ENCODE peak calls at places on chromosomes 3 and 15, in seven cellular contexts. E, I, O, X, N, Y and A are unnamed samples.

GRCh38 chr15:69991493-69991892 is 106.2 kb downstream of the TLE3 start:
- DNase-seq in E (no peak), I (no peak), O (no peak), X (no peak), N (no peak), Y (no peak), A (no peak)

GRCh38 chr3:126340943-126341754 is 16.1 kb downstream of the KLF15 start:
- DNase-seq in E (no peak), I (no peak), O (no peak), X (no peak), N (no peak), Y (no peak), A (no peak)

GRCh38 chr3:105829229-105829628 is 39.6 kb downstream of the CBLB start:
- DNase-seq in E (no peak), I (no peak), O (no peak), X (no peak), N (no peak), Y (no peak), A (no peak)

GRCh38 chr15:29309139-29309538 is 39.5 kb upstream of the NSMCE3 start:
- DNase-seq in E (no peak), I (no peak), O (no peak), X (no peak), N (no peak), Y (no peak), A (no peak)

GRCh38 chr3:25556504-25556903 is 108.2 kb downstream of the TOP2B start:
- DNase-seq in E (no peak), I (no peak), O (no peak), X (no peak), N (no peak), Y (no peak), A (no peak)

GRCh38 chr3:54850484-54851003 is 77.3 kb downstream of the LRTM1 start:
- DNase-seq in E (no peak), I (no peak), O (no peak), X (no peak), N (no peak), Y (no peak), A (no peak)

GRCh38 chr3:171976526-171976925 is 62.9 kb upstream of the FNDC3B start:
- DNase-seq in E (peak), I (no peak), O (no peak), X (no peak), N (no peak), Y (peak), A (no peak)

GRCh38 chr3:28912120-28912885 is 368.6 kb upstream of the RBMS3 start:
- DNase-seq in E (peak), I (no peak), O (no peak), X (no peak), N (no peak), Y (peak), A (no peak)

GRCh38 chr3:112900088-112900487 is 53.4 kb upstream of the CD200R1L start:
- DNase-seq in E (peak), I (no peak), O (no peak), X (no peak), N (no peak), Y (peak), A (no peak)

GRCh38 chr3:133927543-133928066 is 31.9 kb upstream of the RAB6B start:
- DNase-seq in E (peak), I (peak), O (peak), X (peak), N (no peak), Y (peak), A (no peak)

GRCh38 chr15:69119016-69119415 is 41.4 kb upstream of the GLCE start:
- DNase-seq in E (peak), I (no peak), O (no peak), X (no peak), N (no peak), Y (no peak), A (no peak)

GRCh38 chr3:149723781-149724180 is 28.5 kb downstream of the COMMD2 start:
- DNase-seq in E (no peak), I (no peak), O (no peak), X (no peak), N (no peak), Y (peak), A (no peak)

GRCh38 chr3:23590424-23590823 is 215.3 kb upstream of the UBE2E1 start:
- DNase-seq in E (peak), I (no peak), O (no peak), X (no peak), N (no peak), Y (no peak), A (no peak)

GRCh38 chr15:79682285-79682684 is 214.5 kb downstream of the MTHFS start:
- DNase-seq in E (peak), I (peak), O (no peak), X (no peak), N (peak), Y (peak), A (peak)

GRCh38 chr15:99425666-99426301 is 140.0 kb upstream of the MEF2A start:
- DNase-seq in E (peak), I (no peak), O (no peak), X (no peak), N (no peak), Y (no peak), A (no peak)

GRCh38 chr15:57427367-57427821 is 51.1 kb downstream of the CGNL1 start:
- DNase-seq in E (peak), I (peak), O (peak), X (no peak), N (peak), Y (peak), A (peak)

GRCh38 chr3:172140499-172141391 is 101.4 kb downstream of the FNDC3B start:
- DNase-seq in E (peak), I (peak), O (peak), X (no peak), N (peak), Y (peak), A (peak)

GRCh38 chr3:81936817-81937216 is 175.4 kb upstream of the GBE1 start:
- DNase-seq in E (no peak), I (no peak), O (no peak), X (no peak), N (no peak), Y (no peak), A (no peak)

GRCh38 chr15:60519218-60519617 is 40.3 kb upstream of the ICE2 start:
- DNase-seq in E (no peak), I (no peak), O (no peak), X (no peak), N (no peak), Y (peak), A (peak)

GRCh38 chr15:40339621-40339945 is 1.2 kb downstream of the CCDC9B start:
- DNase-seq in E (no peak), I (no peak), O (no peak), X (no peak), N (no peak), Y (no peak), A (no peak)

GRCh38 chr3:9178697-9179096 is 70.7 kb downstream of the SRGAP3 start:
- DNase-seq in E (no peak), I (no peak), O (no peak), X (no peak), N (no peak), Y (no peak), A (no peak)

GRCh38 chr15:74873756-74874424 is 725 bp upstream of the SCAMP2 start:
- DNase-seq in E (peak), I (peak), O (peak), X (peak), N (no peak), Y (no peak), A (no peak)

GRCh38 chr15:56207711-56208110 is 36.0 kb downstream of the RFX7 start:
- DNase-seq in E (no peak), I (no peak), O (no peak), X (no peak), N (no peak), Y (peak), A (no peak)

GRCh38 chr15:59594493-59594942 is 17.1 kb upstream of the GCNT3 start:
- DNase-seq in E (peak), I (peak), O (peak), X (no peak), N (peak), Y (peak), A (peak)

GRCh38 chr3:172808969-172809546 is 58.5 kb downstream of the ECT2 start:
- DNase-seq in E (peak), I (peak), O (no peak), X (no peak), N (no peak), Y (peak), A (peak)

GRCh38 chr3:128311441-128311844 is 155.2 kb downstream of the DNAJB8 start:
- DNase-seq in E (no peak), I (no peak), O (no peak), X (no peak), N (no peak), Y (no peak), A (no peak)

GRCh38 chr3:124701687-124702086 is 28.6 kb upstream of the UMPS start:
- DNase-seq in E (peak), I (no peak), O (no peak), X (no peak), N (no peak), Y (peak), A (no peak)

GRCh38 chr3:22795917-22796316 is 407.2 kb upstream of the UBE2E2 start:
- DNase-seq in E (no peak), I (no peak), O (no peak), X (no peak), N (no peak), Y (no peak), A (peak)

GRCh38 chr3:4708230-4708629 is 215.1 kb downstream of the ITPR1 start:
- DNase-seq in E (no peak), I (no peak), O (no peak), X (no peak), N (no peak), Y (no peak), A (no peak)

GRCh38 chr15:26771168-26771916 is 1.5 kb downstream of the GABRB3 start:
- DNase-seq in E (no peak), I (peak), O (no peak), X (no peak), N (no peak), Y (no peak), A (no peak)

GRCh38 chr3:37054370-37054769 is 61.1 kb downstream of the MLH1 start:
- DNase-seq in E (peak), I (no peak), O (no peak), X (no peak), N (peak), Y (peak), A (no peak)

GRCh38 chr3:49724586-49724985 is 835 bp upstream of the GMPPB start:
- DNase-seq in E (no peak), I (no peak), O (no peak), X (no peak), N (no peak), Y (no peak), A (peak)

GRCh38 chr3:48660800-48661400 is 1.8 kb downstream of the CELSR3 start:
- DNase-seq in E (no peak), I (no peak), O (no peak), X (no peak), N (no peak), Y (no peak), A (no peak)
- H3K4me3 ChIP-seq in E (no peak), I (no peak), O (no peak), X (no peak), N (no peak), Y (no peak), A (no peak)

GRCh38 chr3:21486381-21486935 is 264.6 kb downstream of the ZNF385D start:
- DNase-seq in E (no peak), I (no peak), O (no peak), X (no peak), N (no peak), Y (peak), A (no peak)
- H3K4me3 ChIP-seq in E (no peak), I (no peak), O (no peak), X (no peak), N (no peak), Y (no peak), A (no peak)

DNA sequence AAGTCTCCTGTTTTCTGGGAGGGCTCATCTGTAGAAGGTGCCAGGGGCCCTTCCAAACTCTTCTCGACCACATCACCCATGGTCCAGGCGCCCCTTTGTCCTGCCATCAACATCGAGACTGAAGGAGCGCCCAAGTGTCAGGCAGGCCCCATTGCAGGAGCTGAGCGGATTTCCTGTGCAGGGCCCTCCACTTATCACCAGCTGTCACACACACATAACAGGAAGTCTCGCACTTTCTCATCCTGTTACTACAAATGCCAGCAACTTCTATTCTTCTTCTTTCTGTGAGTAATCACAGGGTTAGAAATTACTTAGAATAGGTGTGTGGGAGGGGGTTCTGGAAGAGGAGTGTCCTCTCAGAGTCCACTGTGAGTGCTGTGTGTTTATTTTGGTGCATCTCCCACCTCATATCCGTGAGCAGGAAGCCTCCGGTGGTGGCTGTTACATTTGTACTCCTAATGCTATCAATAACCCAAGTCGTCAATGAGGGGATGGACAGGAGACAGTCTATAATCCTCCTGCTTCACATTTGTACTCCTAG is at the start of gene KLHL6:
- DNase-seq in E (peak), I (no peak), O (peak), X (no peak), N (no peak), Y (no peak), A (no peak)
- H3K4me3 ChIP-seq in E (no peak), I (no peak), O (peak), X (no peak), N (no peak), Y (no peak), A (no peak)

DNA sequence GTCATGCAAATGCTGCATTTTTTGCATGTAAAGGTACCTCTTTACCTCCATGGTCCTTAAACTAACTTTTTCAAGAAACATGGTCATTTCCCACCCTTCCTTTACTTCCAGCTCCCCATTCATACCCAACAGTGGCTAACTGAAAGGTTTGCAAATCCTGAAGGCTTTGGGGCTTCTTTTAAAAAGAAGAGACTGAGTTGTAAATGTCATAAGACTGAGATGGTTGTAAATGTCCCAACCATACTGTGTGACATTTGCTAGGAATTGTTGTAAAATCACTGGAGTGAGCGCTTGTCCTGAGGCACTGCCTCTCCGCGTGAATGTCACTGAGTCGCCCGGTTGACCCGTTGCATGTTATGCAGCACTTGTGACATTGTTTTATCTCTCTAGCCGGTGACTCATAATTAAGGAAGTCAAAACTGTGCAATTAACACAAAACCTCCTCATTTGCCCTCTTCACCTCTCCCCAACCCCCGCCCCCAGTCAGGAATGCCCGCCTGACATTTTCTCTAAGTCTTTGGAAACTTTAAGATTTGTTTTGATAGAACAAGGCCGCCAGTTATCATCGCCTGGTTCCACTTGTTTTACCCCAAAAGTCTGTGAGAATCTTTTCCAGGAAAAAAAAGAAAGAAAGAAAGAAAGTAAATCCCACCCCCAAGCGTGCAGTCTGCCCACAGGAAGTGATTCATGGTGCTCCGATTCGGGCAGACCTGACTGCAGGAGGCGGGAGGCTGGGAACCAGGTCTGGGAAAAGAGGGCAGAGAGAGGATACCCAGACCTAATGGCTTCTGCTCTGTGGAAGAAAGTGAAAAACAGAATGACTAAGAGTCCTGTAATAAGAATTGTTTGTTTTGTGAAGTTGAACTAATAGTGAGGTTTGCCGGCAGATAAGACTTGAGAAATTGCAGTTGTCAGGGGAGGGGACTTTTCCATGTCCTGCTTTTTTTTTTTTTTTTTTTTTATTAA is 84.7 kb downstream of the SMAD3 start:
- DNase-seq in E (peak), I (peak), O (no peak), X (peak), N (peak), Y (peak), A (peak)
- H3K4me3 ChIP-seq in E (peak), I (no peak), O (no peak), X (no peak), N (no peak), Y (peak), A (no peak)

GRCh38 chr3:123695152-123695551 is 110.3 kb upstream of the HACD2 start:
- DNase-seq in E (no peak), I (no peak), O (no peak), X (no peak), N (no peak), Y (peak), A (no peak)

GRCh38 chr3:123698813-123699212 is 114.0 kb upstream of the HACD2 start:
- DNase-seq in E (no peak), I (no peak), O (no peak), X (no peak), N (no peak), Y (no peak), A (no peak)

GRCh38 chr3:123695731-123696640 is 111.1 kb upstream of the HACD2 start:
- DNase-seq in E (no peak), I (no peak), O (no peak), X (no peak), N (no peak), Y (peak), A (no peak)

GRCh38 chr3:123694377-123695147 is 109.7 kb upstream of the HACD2 start:
- DNase-seq in E (no peak), I (no peak), O (no peak), X (no peak), N (no peak), Y (peak), A (no peak)

GRCh38 chr3:123696796-123697195 is 111.9 kb upstream of the HACD2 start:
- DNase-seq in E (no peak), I (peak), O (no peak), X (no peak), N (no peak), Y (no peak), A (no peak)
- H3K4me3 ChIP-seq in E (no peak), I (no peak), O (peak), X (no peak), N (no peak), Y (peak), A (no peak)